ENCODE peak calls at places on chromosome 16, in four cellular contexts. N is CD8-positive, alpha-beta memory T cell; B is psoas muscle; S is MM.1S. J is an unnamed sample. For H3K4me1, the result is how much of the 10 kb centered on the place peaks cover.

GRCh38 chr16:87628940-87629339 is 26.6 kb downstream of the JPH3 start:
- DNase-seq in N (no peak), B (no peak), S (no peak), J (no peak)

GRCh38 chr16:87392823-87393679 is 915 bp downstream of the MAP1LC3B start:
- DNase-seq in N (peak), B (peak), S (peak), J (peak)

GRCh38 chr16:27999687-28000086 is 63.8 kb downstream of the GSG1L start:
- DNase-seq in N (no peak), B (no peak), S (no peak), J (no peak)

GRCh38 chr16:56451753-56452689 is 667 bp downstream of the OGFOD1 start:
- DNase-seq in N (no peak), B (peak), S (peak), J (no peak)

GRCh38 chr16:48997081-48997615 is 284.5 kb downstream of the CBLN1 start:
- DNase-seq in N (no peak), B (no peak), S (no peak), J (no peak)

GRCh38 chr16:30805056-30805369 is 18.0 kb upstream of the ZNF629 start:
- DNase-seq in N (no peak), B (no peak), S (no peak), J (peak)

GRCh38 chr16:11036040-11036439 is 91.7 kb downstream of the CLEC16A start:
- DNase-seq in N (no peak), B (no peak), S (no peak), J (no peak)

GRCh38 chr16:65875362-65876199 is 490.9 kb upstream of the CDH5 start:
- DNase-seq in N (no peak), B (no peak), S (no peak), J (no peak)

GRCh38 chr16:50594332-50595260 is 46.4 kb downstream of the NKD1 start:
- DNase-seq in N (no peak), B (no peak), S (no peak), J (no peak)

GRCh38 chr16:88785106-88785924 is at the start of gene PIEZO1:
- DNase-seq in N (peak), B (peak), S (peak), J (peak)

GRCh38 chr16:83449861-83450260 is 357.9 kb upstream of the HSBP1 start:
- DNase-seq in N (no peak), B (no peak), S (no peak), J (no peak)

GRCh38 chr16:30184430-30185140 is 1.2 kb downstream of the CORO1A start:
- DNase-seq in N (peak), B (peak), S (peak), J (no peak)

GRCh38 chr16:17360810-17361209 is 110.0 kb downstream of the XYLT1 start:
- DNase-seq in N (no peak), B (no peak), S (no peak), J (no peak)

GRCh38 chr16:17358350-17358749 is 112.4 kb downstream of the XYLT1 start:
- DNase-seq in N (no peak), B (no peak), S (no peak), J (no peak)

GRCh38 chr16:17358846-17359245 is 111.9 kb downstream of the XYLT1 start:
- DNase-seq in N (no peak), B (no peak), S (no peak), J (no peak)

GRCh38 chr16:17357302-17358062 is 113.3 kb downstream of the XYLT1 start:
- DNase-seq in N (no peak), B (no peak), S (no peak), J (no peak)

DNA sequence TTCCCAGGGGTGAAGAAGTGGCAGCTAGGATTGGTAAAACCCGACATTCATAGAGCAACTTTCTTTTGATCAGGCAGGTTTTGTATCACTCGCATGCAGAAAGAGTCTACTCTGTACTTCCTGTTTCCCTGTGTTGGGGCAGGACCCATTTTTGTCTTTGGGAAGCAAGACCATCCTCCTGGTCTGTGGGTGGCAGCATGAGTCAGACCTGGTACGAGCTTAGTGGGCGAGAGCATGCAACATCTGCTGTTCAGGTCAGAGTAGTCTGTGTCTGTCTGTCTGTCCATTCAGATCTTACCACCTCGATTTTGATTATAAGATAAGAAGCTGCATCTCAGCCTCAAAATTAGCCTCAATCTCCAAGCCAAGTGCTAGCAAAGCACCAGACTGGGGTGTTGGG is 111.0 kb downstream of the XYLT1 start:
- DNase-seq in N (peak), B (no peak), S (no peak), J (no peak)
- H3K4me1 ChIP-seq in N (half or more), B (under half), S (under half), J (half or more)

DNA sequence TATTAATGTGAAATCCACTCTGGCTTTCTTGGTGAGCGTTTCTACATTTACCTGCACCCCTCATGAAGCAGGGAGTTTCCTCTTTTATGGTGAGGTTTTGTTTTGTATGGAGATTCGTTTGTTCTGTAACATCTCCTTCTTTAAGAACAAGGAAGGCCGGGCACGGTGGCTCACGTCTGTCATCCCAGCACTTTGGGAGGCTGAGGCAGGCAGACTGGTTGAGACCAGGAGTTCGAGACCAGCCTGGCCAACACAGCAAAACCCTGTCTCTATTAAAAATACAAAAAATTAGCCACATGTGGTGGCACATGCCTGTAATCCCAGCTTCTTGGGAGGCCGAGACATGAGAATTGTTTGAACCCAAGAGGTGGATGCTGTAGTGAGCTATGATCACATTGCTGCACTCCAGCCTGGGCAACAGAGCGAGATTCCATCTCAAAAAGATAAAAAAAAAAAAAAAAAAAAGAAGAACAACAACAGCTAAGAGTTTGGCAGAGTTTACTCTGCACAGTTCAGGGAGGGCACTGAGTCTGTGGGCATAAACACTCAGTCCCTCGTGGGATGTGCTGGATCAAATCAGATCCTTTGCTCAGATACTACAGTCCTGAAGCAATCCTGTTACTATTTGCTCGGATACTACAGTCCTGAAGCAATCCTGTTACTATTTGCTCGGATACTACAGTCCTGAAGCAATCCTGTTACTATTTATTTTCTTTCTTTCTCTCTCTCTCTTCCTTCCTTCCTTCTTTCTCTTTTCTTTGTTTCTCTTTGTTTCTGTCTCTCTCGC is 28.9 kb downstream of the ADCY9 start:
- DNase-seq in N (no peak), B (no peak), S (no peak), J (no peak)
- H3K4me3 ChIP-seq in N (no peak), B (peak), S (no peak), J (no peak)

GRCh38 chr16:21949713-21950260 is 3.4 kb upstream of the UQCRC2 start:
- DNase-seq in N (no peak), B (no peak), S (no peak), J (no peak)

GRCh38 chr16:21952793-21953540 is at the start of gene UQCRC2:
- DNase-seq in N (peak), B (peak), S (peak), J (peak)

GRCh38 chr16:21950782-21951521 is 2.2 kb upstream of the UQCRC2 start:
- DNase-seq in N (no peak), B (no peak), S (peak), J (peak)

GRCh38 chr16:21953541-21953902 is 361 bp downstream of the UQCRC2 start:
- DNase-seq in N (no peak), B (no peak), S (peak), J (no peak)

DNA sequence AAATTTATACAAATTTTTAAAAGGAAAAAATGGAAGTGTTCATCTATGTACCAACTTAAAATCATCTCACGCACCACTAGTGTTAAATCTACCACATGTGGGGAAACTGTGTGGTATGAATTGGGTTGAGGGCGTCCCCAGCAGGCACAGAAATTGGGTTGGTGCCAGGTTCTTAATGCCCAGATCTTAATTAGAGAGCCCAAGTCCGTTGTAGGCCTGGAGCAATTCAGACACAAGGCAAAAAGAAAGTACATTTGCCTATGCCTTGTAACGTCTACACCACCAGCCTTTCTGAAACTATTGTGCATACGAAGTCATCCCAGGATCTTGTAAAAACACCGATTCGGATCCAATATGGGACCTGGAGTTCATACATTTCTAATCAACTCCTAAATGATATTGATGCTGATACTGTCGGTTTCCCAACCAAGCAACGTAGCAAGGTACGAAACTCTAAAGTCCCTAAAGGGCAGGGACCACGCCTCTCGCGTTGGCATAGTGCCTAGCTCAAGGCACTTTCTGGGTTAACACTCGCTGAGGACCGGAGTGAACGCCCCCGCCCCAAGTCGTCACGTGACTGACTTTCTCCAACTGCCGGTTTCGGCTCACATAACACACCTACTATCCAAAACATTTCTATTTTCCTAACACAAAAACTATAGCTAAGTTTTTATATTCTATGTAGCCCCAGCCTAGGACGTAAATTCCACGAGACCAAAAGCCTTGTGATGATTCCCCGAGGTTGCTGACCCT is 945 bp upstream of the UQCRC2 start:
- DNase-seq in N (peak), B (peak), S (peak), J (peak)
- H3K4me1 ChIP-seq in N (under half), B (under half), S (under half), J (under half)

DNA sequence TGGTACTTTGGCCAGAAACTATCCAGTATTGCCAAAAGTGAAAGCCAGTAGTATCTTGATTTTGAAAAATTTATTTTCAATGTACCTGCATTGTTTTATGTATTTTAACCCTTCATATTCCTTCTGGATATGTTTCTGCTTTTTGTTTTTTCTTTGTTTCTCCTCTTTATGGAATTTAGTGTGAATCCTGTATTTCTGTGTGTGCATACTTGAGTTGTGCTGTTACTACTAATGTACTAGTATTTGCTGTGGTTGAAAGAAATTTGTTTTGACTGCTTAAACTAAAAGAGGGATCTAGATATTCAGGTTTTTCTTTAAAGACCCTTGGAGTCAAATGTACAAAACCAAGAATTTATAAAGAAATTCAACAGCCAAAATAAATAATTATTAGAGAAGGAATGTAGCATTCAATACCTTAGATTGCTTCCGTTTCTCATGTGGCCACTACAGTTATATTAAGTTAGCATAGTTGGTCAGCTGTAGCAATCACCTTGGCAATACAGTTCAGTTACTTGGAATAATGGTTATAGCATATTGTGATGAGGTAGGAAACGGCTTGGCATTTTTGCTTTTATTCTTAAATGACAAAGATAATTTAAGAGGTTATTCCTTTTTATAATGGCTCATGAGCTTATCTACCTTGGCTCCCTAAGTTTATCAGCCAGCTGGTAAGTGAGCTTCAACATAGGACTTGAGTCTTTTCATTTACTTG is 4.9 kb downstream of the PHKB start:
- DNase-seq in N (no peak), B (no peak), S (no peak), J (no peak)
- H3K4me3 ChIP-seq in N (no peak), B (no peak), S (no peak), J (no peak)

DNA sequence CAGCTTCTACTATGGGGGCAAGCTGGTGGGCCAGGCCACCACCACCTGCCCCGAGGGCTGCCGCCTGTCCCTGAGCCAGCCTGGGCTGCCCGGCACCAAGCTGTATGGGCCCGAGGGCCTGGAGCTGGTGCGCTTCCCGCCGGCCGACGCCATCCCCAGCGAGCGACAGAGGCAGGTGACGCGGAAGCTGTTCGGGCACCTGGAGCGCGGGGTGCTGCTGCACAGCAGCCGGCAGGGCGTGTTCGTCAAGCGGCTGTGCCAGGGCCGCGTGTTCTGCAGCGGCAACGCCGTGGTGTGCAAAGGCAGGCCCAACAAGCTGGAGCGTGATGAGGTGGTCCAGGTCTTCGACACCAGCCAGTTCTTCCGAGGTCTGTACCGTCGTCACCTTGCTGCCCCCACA is 19.5 kb downstream of the IRF8 start:
- DNase-seq in N (no peak), B (no peak), S (no peak), J (no peak)
- H3K4me1 ChIP-seq in N (under half), B (under half), S (under half), J (under half)

DNA sequence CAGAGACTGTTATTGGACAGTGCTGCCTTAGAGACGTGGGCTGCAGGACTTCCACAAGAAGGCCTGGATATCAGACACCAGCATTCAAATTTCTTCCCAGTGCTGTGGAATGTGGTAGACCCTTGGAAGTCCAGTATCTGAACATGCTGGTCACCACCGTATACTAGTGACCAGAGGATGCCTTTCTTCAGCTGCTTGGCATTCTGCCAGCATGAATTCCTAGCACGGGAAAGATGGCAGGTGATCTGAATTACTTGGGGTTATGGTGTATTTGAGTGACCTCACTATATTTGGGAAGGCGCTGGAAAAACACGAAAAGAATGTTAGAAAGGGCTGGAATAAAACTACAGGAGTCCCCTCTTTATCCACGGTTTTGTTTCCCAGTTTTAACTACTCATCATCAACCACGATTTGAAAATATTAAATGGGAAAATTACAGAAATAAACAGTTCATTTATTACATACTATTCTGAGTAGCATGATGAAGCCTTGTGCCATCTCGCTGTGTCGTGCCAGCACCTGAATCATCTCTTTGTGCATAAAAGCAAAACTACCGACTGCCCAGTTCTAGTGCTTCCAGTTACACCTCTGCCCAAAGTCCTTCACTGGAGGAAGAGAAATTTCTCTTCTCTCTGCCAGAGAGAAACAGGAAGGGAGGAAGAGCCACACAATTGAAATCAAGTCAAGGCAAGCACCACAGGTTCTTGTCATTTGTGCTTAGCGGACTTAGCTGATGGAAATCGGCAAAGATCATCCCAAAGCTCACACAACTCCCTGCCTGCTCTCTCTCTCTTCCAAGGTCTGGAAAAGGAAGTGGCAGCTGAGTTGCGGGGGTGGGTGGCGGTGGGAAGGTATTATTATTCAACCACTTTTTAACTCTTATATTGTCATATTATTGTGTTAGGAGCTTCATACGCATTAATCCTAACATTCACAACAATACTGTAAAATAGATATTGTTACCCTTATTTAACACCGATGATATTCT is 1.4 kb upstream of the CHST4 start:
- DNase-seq in N (no peak), B (no peak), S (no peak), J (no peak)
- H3K4me3 ChIP-seq in N (no peak), B (no peak), S (no peak), J (no peak)

GRCh38 chr16:81817296-81817695 is 38.2 kb downstream of the PLCG2 start:
- DNase-seq in N (peak), B (no peak), S (peak), J (no peak)

GRCh38 chr16:81816351-81816750 is 37.3 kb downstream of the PLCG2 start:
- DNase-seq in N (no peak), B (no peak), S (no peak), J (no peak)

GRCh38 chr16:81818514-81819304 is 39.6 kb downstream of the PLCG2 start:
- DNase-seq in N (peak), B (no peak), S (no peak), J (no peak)

GRCh38 chr16:81816793-81817210 is 37.7 kb downstream of the PLCG2 start:
- DNase-seq in N (peak), B (no peak), S (peak), J (no peak)

GRCh38 chr16:81817789-81818304 is 38.8 kb downstream of the PLCG2 start:
- DNase-seq in N (peak), B (no peak), S (peak), J (no peak)
- H3K4me1 ChIP-seq in N (under half), B (under half), S (under half), J (under half)

J was measured in naive thymus-derived CD4-positive, alpha-beta T cell.